ENCODE peak calls at places on chromosomes 7 and 10, in nine cellular contexts. K, Y, F, R, A, S, P, Q and L are unnamed samples.

GRCh38 chr10:49186613-49187012 is 1.6 kb downstream of the TMEM273 start:
- DNase-seq in K (no peak), Y (no peak), F (no peak), R (no peak), A (no peak), S (no peak), P (no peak), Q (no peak), L (no peak)

GRCh38 chr7:33904680-33905388 is 505 bp upstream of the BMPER start:
- DNase-seq in K (no peak), Y (no peak), F (no peak), R (peak; percentile 72), A (peak; percentile 53), S (no peak), P (no peak), Q (peak; percentile 24), L (peak; percentile 90)

GRCh38 chr7:130909881-130910672 is 176.1 kb upstream of the KLF14 start:
- DNase-seq in K (no peak), Y (no peak), F (no peak), R (no peak), A (no peak), S (no peak), P (no peak), Q (no peak), L (no peak)

GRCh38 chr7:71935674-71936073 is 476.5 kb downstream of the CALN1 start:
- DNase-seq in K (no peak), Y (no peak), F (no peak), R (no peak), A (no peak), S (no peak), P (no peak), Q (no peak), L (no peak)

GRCh38 chr10:120402358-120402757 is 54.7 kb upstream of the PLPP4 start:
- DNase-seq in K (no peak), Y (no peak), F (no peak), R (no peak), A (no peak), S (no peak), P (no peak), Q (no peak), L (no peak)

GRCh38 chr10:72712136-72712535 is 20.2 kb downstream of the MCU start:
- DNase-seq in K (no peak), Y (no peak), F (no peak), R (no peak), A (no peak), S (no peak), P (no peak), Q (no peak), L (no peak)

GRCh38 chr10:95457319-95457886 is 103.8 kb downstream of the SORBS1 start:
- DNase-seq in K (no peak), Y (no peak), F (no peak), R (no peak), A (no peak), S (no peak), P (no peak), Q (no peak), L (no peak)

GRCh38 chr7:70641882-70642281 is 490.1 kb upstream of the GALNT17 start:
- DNase-seq in K (no peak), Y (no peak), F (no peak), R (no peak), A (no peak), S (no peak), P (no peak), Q (no peak), L (no peak)

GRCh38 chr7:134908289-134908688 is 78.0 kb upstream of the AGBL3 start:
- DNase-seq in K (no peak), Y (no peak), F (no peak), R (no peak), A (no peak), S (no peak), P (no peak), Q (peak; percentile 17), L (no peak)

GRCh38 chr10:23448802-23449570 is 10.1 kb downstream of the OTUD1 start:
- DNase-seq in K (no peak), Y (no peak), F (no peak), R (no peak), A (no peak), S (no peak), P (no peak), Q (no peak), L (no peak)

GRCh38 chr10:118256209-118256608 is 85.9 kb downstream of the FAM204A start:
- DNase-seq in K (no peak), Y (no peak), F (no peak), R (no peak), A (no peak), S (no peak), P (no peak), Q (no peak), L (no peak)

GRCh38 chr7:81802251-81802650 is 32.4 kb upstream of the HGF start:
- DNase-seq in K (no peak), Y (no peak), F (no peak), R (no peak), A (no peak), S (no peak), P (no peak), Q (no peak), L (no peak)

GRCh38 chr10:30472414-30473155 is 38.6 kb downstream of the MAP3K8 start:
- DNase-seq in K (no peak), Y (no peak), F (no peak), R (no peak), A (no peak), S (no peak), P (no peak), Q (no peak), L (no peak)

GRCh38 chr10:59465089-59465488 is 102.7 kb upstream of the FAM13C start:
- DNase-seq in K (no peak), Y (no peak), F (no peak), R (no peak), A (no peak), S (no peak), P (no peak), Q (no peak), L (no peak)

GRCh38 chr7:97555845-97556431 is 175.9 kb upstream of the TAC1 start:
- DNase-seq in K (no peak), Y (peak; percentile 27), F (no peak), R (peak; percentile 22), A (peak; percentile 93), S (no peak), P (no peak), Q (no peak), L (no peak)

GRCh38 chr7:127629268-127629854 is 11.4 kb upstream of the PAX4 start:
- DNase-seq in K (no peak), Y (no peak), F (no peak), R (no peak), A (peak; percentile 16), S (no peak), P (no peak), Q (peak; percentile 48), L (no peak)

GRCh38 chr7:26813426-26813825 is 51.0 kb downstream of the SKAP2 start:
- DNase-seq in K (no peak), Y (no peak), F (no peak), R (no peak), A (no peak), S (no peak), P (no peak), Q (no peak), L (peak; percentile 46)

GRCh38 chr10:15385552-15386455 is 14.7 kb upstream of the FAM171A1 start:
- DNase-seq in K (no peak), Y (no peak), F (no peak), R (no peak), A (no peak), S (no peak), P (no peak), Q (no peak), L (no peak)

GRCh38 chr10:68333905-68334431 is 1.2 kb upstream of the PBLD start:
- DNase-seq in K (no peak), Y (no peak), F (no peak), R (no peak), A (no peak), S (no peak), P (no peak), Q (no peak), L (no peak)

GRCh38 chr7:16433568-16434122 is 12.3 kb upstream of the CRPPA start:
- DNase-seq in K (no peak), Y (no peak), F (no peak), R (no peak), A (no peak), S (no peak), P (no peak), Q (no peak), L (no peak)

GRCh38 chr7:91041901-91042457 is 222.3 kb upstream of the FZD1 start:
- DNase-seq in K (no peak), Y (no peak), F (no peak), R (no peak), A (no peak), S (no peak), P (no peak), Q (no peak), L (no peak)

GRCh38 chr7:103658055-103659010 is 212.3 kb upstream of the SLC26A5 start:
- DNase-seq in K (no peak), Y (no peak), F (no peak), R (no peak), A (no peak), S (no peak), P (no peak), Q (no peak), L (no peak)

GRCh38 chr7:24907311-24907886 is 72.6 kb downstream of the OSBPL3 start:
- DNase-seq in K (no peak), Y (no peak), F (no peak), R (no peak), A (no peak), S (no peak), P (peak; percentile 19), Q (peak; percentile 48), L (no peak)

GRCh38 chr7:135509589-135509838 is 388 bp downstream of the CNOT4 start:
- DNase-seq in K (no peak), Y (no peak), F (no peak), R (no peak), A (no peak), S (no peak), P (no peak), Q (no peak), L (no peak)

GRCh38 chr7:83936056-83936703 is 258.4 kb downstream of the SEMA3A start:
- DNase-seq in K (no peak), Y (peak; percentile 42), F (peak; percentile 24), R (peak; percentile 44), A (peak; percentile 58), S (peak; percentile 33), P (no peak), Q (peak; percentile 74), L (peak; percentile 56)

GRCh38 chr7:121057878-121058277 is 69.4 kb downstream of the CPED1 start:
- DNase-seq in K (no peak), Y (no peak), F (no peak), R (no peak), A (no peak), S (no peak), P (no peak), Q (no peak), L (no peak)

GRCh38 chr7:49563693-49564378 is 209.6 kb upstream of the VWC2 start:
- DNase-seq in K (no peak), Y (no peak), F (no peak), R (no peak), A (no peak), S (no peak), P (no peak), Q (no peak), L (no peak)

GRCh38 chr7:52500796-52501195 is 534.6 kb upstream of the POM121L12 start:
- DNase-seq in K (no peak), Y (no peak), F (no peak), R (no peak), A (no peak), S (no peak), P (no peak), Q (no peak), L (peak; percentile 9)

GRCh38 chr10:128577958-128578750 is 451.9 kb upstream of the MKI67 start:
- DNase-seq in K (no peak), Y (no peak), F (no peak), R (no peak), A (no peak), S (no peak), P (no peak), Q (no peak), L (no peak)

GRCh38 chr10:73522263-73522662 is 26.4 kb upstream of the PPP3CB start:
- DNase-seq in K (no peak), Y (no peak), F (no peak), R (no peak), A (no peak), S (no peak), P (no peak), Q (no peak), L (no peak)